ENCODE peak calls at places on chromosomes 7 and 10, in seven cellular contexts. U is neural progenitor cell, O is H9, X is hepatocyte, I is spleen, P is transverse colon, W is keratinocyte. H is an unnamed sample.
A peak's percentile ranks its signal among the peaks of the same experiment; 100 is the strongest.

GRCh38 chr10:35135861-35136260 is 9.2 kb downstream of the CREM start:
- DNase-seq in P (peak; percentile 32), X (no peak), W (no peak), O (no peak), U (no peak), I (no peak), H (no peak)

GRCh38 chr10:115093776-115094361 is 704 bp downstream of the ATRNL1 start:
- DNase-seq in P (peak; percentile 13), X (peak; percentile 35), O (peak; percentile 70), W (no peak), U (peak; percentile 51), I (peak; percentile 77), H (no peak)

GRCh38 chr7:143405158-143405557 is 3.5 kb downstream of the EPHA1 start:
- DNase-seq in I (no peak), U (no peak), O (no peak), X (no peak), P (peak; percentile 38), W (no peak), H (no peak)

GRCh38 chr7:69412331-69413146 is 185.7 kb upstream of the AUTS2 start:
- DNase-seq in X (peak; percentile 87), O (no peak), U (no peak), W (no peak), P (peak; percentile 7), I (peak; percentile 55), H (no peak)

GRCh38 chr7:157400171-157400860 is 63.5 kb downstream of the DNAJB6 start:
- DNase-seq in P (no peak), O (no peak), W (no peak), U (no peak), I (no peak), X (no peak), H (no peak)

GRCh38 chr10:31090894-31091607 is 59.4 kb upstream of the ZNF438 start:
- DNase-seq in U (no peak), I (no peak), P (no peak), O (no peak), X (no peak), W (no peak), H (no peak)

GRCh38 chr7:36279251-36279925 is 110.3 kb upstream of the ANLN start:
- DNase-seq in P (no peak), I (no peak), O (no peak), W (no peak), U (no peak), X (no peak), H (no peak)

GRCh38 chr7:28081016-28081415 is 99.6 kb downstream of the JAZF1 start:
- DNase-seq in U (no peak), P (peak; percentile 24), O (no peak), X (no peak), I (no peak), W (no peak), H (no peak)

GRCh38 chr7:106770191-106770590 is 94.9 kb upstream of the PIK3CG start:
- DNase-seq in P (no peak), U (no peak), X (no peak), W (peak; percentile 30), O (no peak), I (no peak), H (no peak)

GRCh38 chr7:138746073-138746472 is 44.9 kb upstream of the SVOPL start:
- DNase-seq in I (no peak), U (no peak), X (no peak), P (no peak), W (no peak), O (no peak), H (no peak)

GRCh38 chr10:86673827-86674581 is 5.7 kb downstream of the LDB3 start:
- DNase-seq in I (no peak), U (peak; percentile 58), W (no peak), O (no peak), X (no peak), P (no peak), H (no peak)

GRCh38 chr10:62047960-62048383 is 146.5 kb downstream of the ARID5B start:
- DNase-seq in P (peak; percentile 44), O (no peak), X (peak; percentile 30), W (no peak), U (no peak), I (no peak), H (no peak)

GRCh38 chr10:72272689-72273409 is 875 bp upstream of the DDIT4 start:
- DNase-seq in U (peak; percentile 91), X (peak; percentile 96), O (peak; percentile 93), P (peak; percentile 90), W (no peak), I (peak; percentile 96), H (no peak)

GRCh38 chr7:55587687-55588378 is 15.5 kb upstream of the VOPP1 start:
- DNase-seq in X (no peak), I (no peak), W (no peak), U (no peak), O (peak; percentile 29), P (no peak), H (no peak)

GRCh38 chr7:2116086-2116810 is 116.5 kb downstream of the MAD1L1 start:
- DNase-seq in U (no peak), I (no peak), P (no peak), O (no peak), X (no peak), W (peak; percentile 30), H (no peak)

GRCh38 chr7:107879400-107880035 is 11.5 kb upstream of the DLD start:
- DNase-seq in O (no peak), I (no peak), W (no peak), X (peak; percentile 75), U (peak; percentile 65), P (peak; percentile 46), H (no peak)

GRCh38 chr7:47088329-47089067 is 493.4 kb downstream of the TNS3 start:
- DNase-seq in U (peak; percentile 87), I (no peak), P (peak; percentile 27), O (peak; percentile 69), W (no peak), X (peak; percentile 82), H (peak; percentile 25)

GRCh38 chr10:88598060-88598459 is 11.5 kb downstream of the LIPJ start:
- DNase-seq in O (no peak), X (no peak), P (no peak), I (no peak), W (no peak), U (no peak), H (no peak)

GRCh38 chr10:35884657-35885071 is 242.6 kb upstream of the FZD8 start:
- DNase-seq in P (no peak), I (no peak), O (no peak), X (peak; percentile 62), W (no peak), U (peak; percentile 68), H (no peak)

GRCh38 chr7:23261843-23262452 is 15.4 kb downstream of the GPNMB start:
- DNase-seq in I (peak; percentile 84), X (peak; percentile 81), P (peak; percentile 52), O (peak; percentile 69), U (peak; percentile 77), W (no peak), H (no peak)

GRCh38 chr7:66597472-66597871 is 31.2 kb upstream of the KCTD7 start:
- DNase-seq in X (peak; percentile 49), P (no peak), I (no peak), W (no peak), O (no peak), U (no peak), H (no peak)

GRCh38 chr7:157699357-157700013 is 362.7 kb downstream of the DNAJB6 start:
- DNase-seq in P (peak; percentile 7), U (no peak), I (peak; percentile 53), O (no peak), X (no peak), W (no peak), H (no peak)

GRCh38 chr7:131312838-131313237 is 14.8 kb upstream of the MKLN1 start:
- DNase-seq in X (no peak), I (no peak), P (no peak), U (no peak), O (no peak), W (no peak), H (no peak)

GRCh38 chr10:43667317-43667731 is 18.6 kb upstream of the ZNF32 start:
- DNase-seq in X (peak; percentile 70), U (peak; percentile 69), P (no peak), I (no peak), W (no peak), O (peak; percentile 73), H (no peak)

GRCh38 chr7:148287538-148287937 is 303.0 kb upstream of the C7orf33 start:
- DNase-seq in P (no peak), O (no peak), U (no peak), X (no peak), W (no peak), I (no peak), H (no peak)
- H3K4me1 ChIP-seq in P (no peaks in the 10 kb centered on the region), O (peaks cover 3% of the 10 kb centered on the region), U (peaks cover 22% of the 10 kb centered on the region), X (peaks cover 5% of the 10 kb centered on the region), W (no peaks in the 10 kb centered on the region), I (no peaks in the 10 kb centered on the region), H (no peaks in the 10 kb centered on the region)

GRCh38 chr7:4747013-4747412 is 28.4 kb upstream of the AP5Z1 start:
- DNase-seq in W (no peak), P (no peak), O (no peak), I (no peak), U (no peak), X (no peak), H (no peak)
- H3K27ac ChIP-seq in W (no peak overlapping the region), P (peak overlapping the region; percentile 98), O (no peak overlapping the region), I (peak overlapping the region; percentile 85), U (no peak overlapping the region), X (peak overlapping the region; percentile 98), H (no peak overlapping the region)

DNA sequence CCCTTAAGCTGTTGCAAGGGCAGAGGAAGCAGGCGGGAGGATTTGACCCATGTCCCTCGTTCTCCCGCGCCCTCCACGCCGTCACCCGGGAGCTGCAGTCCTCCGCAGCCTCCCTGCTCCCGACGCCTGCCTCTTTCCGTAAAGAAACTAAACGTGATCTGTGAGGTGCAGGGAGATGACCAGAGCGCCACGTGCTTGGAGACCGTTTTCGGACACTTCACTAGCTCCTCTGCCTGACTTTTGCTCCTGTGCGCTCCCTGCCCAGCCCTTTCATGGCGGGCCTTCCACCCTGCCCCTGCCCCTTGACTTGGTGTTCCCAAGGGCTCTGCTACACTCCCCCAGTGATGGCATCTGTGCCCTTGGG is 171.2 kb downstream of the LSM5 start:
- DNase-seq in W (no peak), X (no peak), U (no peak), I (no peak), O (no peak), P (no peak), H (no peak)
- H3K4me1 ChIP-seq in W (no peaks in the 10 kb centered on the region), X (no peaks in the 10 kb centered on the region), U (peaks cover 2% of the 10 kb centered on the region), I (no peaks in the 10 kb centered on the region), O (peaks cover 2% of the 10 kb centered on the region), P (no peaks in the 10 kb centered on the region), H (no peaks in the 10 kb centered on the region)

DNA sequence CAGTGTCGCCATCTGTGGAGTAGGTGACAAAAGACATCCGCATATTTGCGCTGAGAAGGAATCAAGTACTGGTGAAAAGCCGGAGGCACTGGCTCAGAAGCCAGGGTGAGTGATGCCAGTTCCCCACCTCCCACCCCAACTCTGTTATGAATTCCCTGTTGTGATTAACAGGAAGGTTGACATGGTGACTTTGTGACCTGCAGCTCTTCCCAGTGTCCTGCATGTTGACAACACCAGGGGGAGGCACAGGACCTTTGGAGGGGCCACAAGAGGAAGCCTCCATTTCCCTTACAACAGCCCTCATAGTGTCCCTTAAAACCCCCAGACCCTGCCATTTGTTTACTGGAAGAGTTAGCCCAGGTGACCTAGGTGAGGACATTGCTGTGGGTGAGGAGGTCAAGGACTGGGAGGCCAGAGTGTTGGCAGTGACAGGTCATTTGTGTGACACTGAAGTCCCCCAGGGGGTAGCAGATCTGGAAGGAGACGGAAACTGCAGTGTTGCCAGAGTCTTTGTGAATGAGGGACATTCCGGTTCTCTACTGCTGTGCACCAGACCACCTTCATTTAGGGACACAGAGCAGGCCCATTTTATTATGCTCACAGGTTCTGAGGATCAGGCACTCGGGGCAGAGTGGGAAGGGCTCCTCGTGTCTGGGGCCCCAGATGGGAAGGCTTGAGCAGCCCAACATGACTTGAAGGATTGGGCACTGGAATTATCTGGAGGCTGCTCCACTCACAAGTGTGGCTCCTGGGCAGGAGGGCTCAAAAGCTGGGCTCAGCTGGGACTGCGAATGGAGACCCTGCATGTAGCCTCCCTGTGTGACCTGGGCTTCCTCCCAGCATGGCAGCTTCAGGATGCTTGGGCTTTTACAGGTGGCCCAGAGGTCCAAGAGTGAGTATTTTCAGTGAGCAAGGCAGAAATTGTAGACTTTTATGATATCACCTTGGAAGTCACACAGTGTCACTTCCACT is 13.0 kb upstream of the ANTXRL start:
- DNase-seq in X (no peak), I (peak; percentile 57), P (no peak), O (peak; percentile 51), U (peak; percentile 42), W (no peak), H (no peak)
- H3K27ac ChIP-seq in X (no peak overlapping the region), I (no peak overlapping the region), P (no peak overlapping the region), O (no peak overlapping the region), U (no peak overlapping the region), W (no peak overlapping the region), H (no peak overlapping the region)

H was measured in iPS DF 6.9.